ENCODE peak calls at places on chromosomes 3 and 15, in seven cellular contexts. Q, N, Z, J, P, T and H are unnamed samples.

GRCh38 chr3:31958721-31959152 is 22.3 kb downstream of the OSBPL10 start:
- DNase-seq in Q (no peak), N (no peak), Z (no peak), J (no peak), P (no peak), T (peak; percentile 56), H (no peak)

GRCh38 chr3:196988241-196989029 is 19.8 kb upstream of the PIGZ start:
- DNase-seq in Q (no peak), N (no peak), Z (no peak), J (no peak), P (no peak), T (no peak), H (peak; percentile 51)

GRCh38 chr3:36776436-36776835 is 12.1 kb upstream of the DCLK3 start:
- DNase-seq in Q (no peak), N (no peak), Z (no peak), J (no peak), P (no peak), T (no peak), H (no peak)

GRCh38 chr15:66700412-66700801 is 1.6 kb upstream of the SMAD6 start:
- DNase-seq in Q (no peak), N (no peak), Z (no peak), J (no peak), P (no peak), T (no peak), H (no peak)

GRCh38 chr15:100615801-100616200 is 13.4 kb downstream of the ASB7 start:
- DNase-seq in Q (no peak), N (no peak), Z (no peak), J (no peak), P (no peak), T (no peak), H (no peak)

GRCh38 chr15:70203981-70204560 is 106.4 kb upstream of the TLE3 start:
- DNase-seq in Q (no peak), N (no peak), Z (no peak), J (no peak), P (no peak), T (no peak), H (no peak)

GRCh38 chr3:106691476-106691875 is 685.8 kb upstream of the CCDC54 start:
- DNase-seq in Q (no peak), N (no peak), Z (no peak), J (no peak), P (no peak), T (no peak), H (no peak)

GRCh38 chr3:10926441-10926830 is 66.1 kb upstream of the SLC6A1 start:
- DNase-seq in Q (no peak), N (no peak), Z (no peak), J (no peak), P (no peak), T (no peak), H (no peak)

GRCh38 chr15:47652213-47652852 is 65.0 kb upstream of the SEMA6D start:
- DNase-seq in Q (no peak), N (no peak), Z (no peak), J (no peak), P (no peak), T (no peak), H (no peak)
- H3K4me3 ChIP-seq in Q (no peak overlapping the region), N (no peak overlapping the region), Z (no peak overlapping the region), J (no peak overlapping the region), P (no peak overlapping the region), T (no peak overlapping the region), H (no peak overlapping the region)

GRCh38 chr3:52847241-52847640 is 12.4 kb upstream of the MUSTN1 start:
- DNase-seq in Q (no peak), N (no peak), Z (no peak), J (no peak), P (no peak), T (no peak), H (no peak)
- H3K4me1 ChIP-seq in Q (no peaks in the 10 kb centered on the region), N (peaks cover 4% of the 10 kb centered on the region), Z (peaks cover 3% of the 10 kb centered on the region), J (peaks cover 74% of the 10 kb centered on the region), P (peaks cover 46% of the 10 kb centered on the region), T (peaks cover 3% of the 10 kb centered on the region), H (peaks cover 4% of the 10 kb centered on the region)

GRCh38 chr3:157939166-157939565 is 167.1 kb downstream of the SHOX2 start:
- DNase-seq in Q (no peak), N (no peak), Z (no peak), J (no peak), P (no peak), T (no peak), H (no peak)

DNA sequence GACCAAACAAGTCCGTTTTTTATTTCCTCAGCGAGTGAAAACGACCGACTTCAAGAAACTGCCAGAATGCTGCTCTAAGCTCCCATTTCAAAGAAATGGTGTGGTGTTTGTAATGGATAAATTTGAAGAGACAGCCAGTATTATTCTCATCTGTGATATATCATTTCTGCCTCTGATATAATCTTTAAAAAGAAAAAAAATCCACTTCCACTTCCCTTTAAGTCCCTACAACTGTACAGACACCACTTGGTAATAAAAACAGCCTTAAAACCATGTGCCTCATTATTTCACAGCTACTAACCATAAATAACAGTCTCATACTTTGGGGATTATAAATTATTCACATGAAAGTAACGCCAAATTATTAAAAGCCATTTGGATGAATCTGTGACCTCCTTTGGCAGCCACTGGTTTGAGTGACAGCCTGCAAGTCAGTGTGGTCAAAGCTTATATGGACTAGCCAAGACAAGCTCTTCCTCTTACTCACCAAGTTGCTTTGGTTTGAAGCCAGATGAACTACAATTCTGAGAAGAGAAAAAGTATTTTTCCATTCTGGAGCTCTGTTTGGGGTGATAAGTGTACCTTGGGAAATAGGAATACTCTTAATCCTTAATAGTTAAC is 168.0 kb downstream of the SHOX2 start:
- DNase-seq in Q (no peak), N (no peak), Z (peak; percentile 40), J (no peak), P (no peak), T (no peak), H (no peak)
- H3K4me3 ChIP-seq in Q (no peak overlapping the region), N (no peak overlapping the region), Z (no peak overlapping the region), J (no peak overlapping the region), P (no peak overlapping the region), T (no peak overlapping the region), H (no peak overlapping the region)

GRCh38 chr15:89113263-89113662 is 25.0 kb downstream of the ABHD2 start:
- DNase-seq in Q (no peak), N (no peak), Z (no peak), J (no peak), P (no peak), T (no peak), H (no peak)
- H3K4me1 ChIP-seq in Q (peaks cover 7% of the 10 kb centered on the region), N (peaks cover 55% of the 10 kb centered on the region), Z (peaks cover 16% of the 10 kb centered on the region), J (peaks cover 77% of the 10 kb centered on the region), P (peaks cover 68% of the 10 kb centered on the region), T (no peaks in the 10 kb centered on the region), H (peaks cover 33% of the 10 kb centered on the region)

GRCh38 chr3:9361691-9362388 is 1.0 kb upstream of the THUMPD3 start:
- DNase-seq in Q (no peak), N (no peak), Z (no peak), J (no peak), P (no peak), T (no peak), H (no peak)
- H3K4me3 ChIP-seq in Q (no peak overlapping the region), N (peak overlapping the region; percentile 67), Z (peak overlapping the region; percentile 83), J (peak overlapping the region; percentile 82), P (peak overlapping the region; percentile 79), T (peak overlapping the region; percentile 63), H (no peak overlapping the region)

GRCh38 chr3:69806735-69807438 is 67.6 kb downstream of the MITF start:
- DNase-seq in Q (no peak), N (no peak), Z (peak; percentile 73), J (no peak), P (no peak), T (no peak), H (no peak)

GRCh38 chr3:69809076-69809835 is 70.0 kb downstream of the MITF start:
- DNase-seq in Q (no peak), N (no peak), Z (no peak), J (no peak), P (no peak), T (peak; percentile 28), H (no peak)

GRCh38 chr3:69805491-69805890 is 66.2 kb downstream of the MITF start:
- DNase-seq in Q (no peak), N (no peak), Z (no peak), J (no peak), P (no peak), T (no peak), H (no peak)

GRCh38 chr3:69803871-69804270 is 64.6 kb downstream of the MITF start:
- DNase-seq in Q (no peak), N (no peak), Z (no peak), J (no peak), P (no peak), T (no peak), H (no peak)

DNA sequence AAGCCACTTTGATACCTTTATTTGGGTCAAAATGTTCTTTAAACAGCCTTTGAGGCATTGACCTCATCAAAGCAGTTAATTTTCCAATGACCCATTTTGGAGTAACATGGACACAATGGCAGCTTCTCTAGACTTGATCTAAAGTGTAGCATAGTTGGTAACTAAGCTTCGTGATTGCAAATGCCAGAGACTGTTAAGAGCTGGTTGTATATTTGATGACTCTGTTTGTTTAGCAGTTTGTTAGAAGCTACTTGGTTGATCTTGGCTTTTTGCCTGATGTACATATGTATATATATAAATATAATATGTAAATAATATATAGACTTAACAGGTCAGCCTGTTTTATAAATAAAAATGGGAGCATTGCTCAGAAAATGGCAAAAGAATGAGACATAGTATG is 68.4 kb downstream of the MITF start:
- DNase-seq in Q (no peak), N (no peak), Z (no peak), J (no peak), P (no peak), T (no peak), H (no peak)
- H3K4me1 ChIP-seq in Q (no peaks in the 10 kb centered on the region), N (no peaks in the 10 kb centered on the region), Z (peaks cover 3% of the 10 kb centered on the region), J (peaks cover 46% of the 10 kb centered on the region), P (peaks cover 9% of the 10 kb centered on the region), T (peaks cover 16% of the 10 kb centered on the region), H (no peaks in the 10 kb centered on the region)